ENCODE peak calls at places on chromosomes 4 and X, in seven cellular contexts. M is fibroblast of the aortic adventitia; C is activated CD8-positive, alpha-beta T cell treated with anti-CD3 and anti-CD28 coated beads for 36 hours; W is GM13977; Y is mammary epithelial cell; T is epithelial cell of esophagus; S is spleen. A is an unnamed sample.
A peak's percentile ranks its signal among the peaks of the same experiment; 100 is the strongest.

GRCh38 chr4:88107406-88108107 is 50.9 kb downstream of the ABCG2 start:
- DNase-seq in T (no peak), M (peak; percentile 47), C (no peak), Y (no peak), S (no peak), W (no peak), A (no peak)

GRCh38 chr4:118783887-118784286 is 52.0 kb downstream of the SEC24D start:
- DNase-seq in S (no peak), M (peak; percentile 75), W (no peak), Y (no peak), T (peak; percentile 66), C (no peak), A (no peak)

GRCh38 chr4:8488791-8489369 is 48.3 kb downstream of the TRMT44 start:
- DNase-seq in S (no peak), T (no peak), C (no peak), Y (no peak), W (no peak), M (no peak), A (no peak)

GRCh38 chr4:69060651-69061308 is 35.5 kb upstream of the UGT2B7 start:
- DNase-seq in Y (no peak), M (no peak), T (peak; percentile 21), W (no peak), C (no peak), S (no peak), A (no peak)

GRCh38 chr4:184450045-184450444 is 24.3 kb downstream of the IRF2 start:
- DNase-seq in W (no peak), C (no peak), S (no peak), Y (peak; percentile 39), M (peak; percentile 92), T (peak; percentile 41), A (peak; percentile 62)

GRCh38 chr4:95250544-95251137 is 298.1 kb downstream of the UNC5C start:
- DNase-seq in M (no peak), T (peak; percentile 68), C (no peak), W (no peak), S (no peak), Y (peak; percentile 81), A (no peak)

GRCh38 chrX:3713225-3713936 is at the start of gene PRKX:
- DNase-seq in M (peak; percentile 30), W (peak; percentile 94), Y (peak; percentile 58), S (peak; percentile 94), T (peak; percentile 62), C (peak; percentile 57), A (peak; percentile 15)

GRCh38 chrX:109393859-109394258 is 88.0 kb downstream of the GUCY2F start:
- DNase-seq in M (no peak), S (no peak), W (no peak), C (no peak), Y (peak; percentile 12), T (peak; percentile 9), A (no peak)

GRCh38 chrX:149871940-149872339 is 9.0 kb upstream of the MAGEA8 start:
- DNase-seq in T (peak; percentile 50), C (peak; percentile 79), S (peak; percentile 76), M (no peak), Y (peak; percentile 18), W (peak; percentile 46), A (no peak)

GRCh38 chrX:41923257-41923924 is at the start of gene CASK:
- DNase-seq in M (peak; percentile 86), C (peak; percentile 87), Y (peak; percentile 88), W (peak; percentile 86), S (peak; percentile 96), T (peak; percentile 92), A (peak; percentile 81)

GRCh38 chr4:184417802-184418511 is 56.4 kb downstream of the IRF2 start:
- DNase-seq in M (peak; percentile 72), C (peak; percentile 22), S (no peak), W (peak; percentile 66), Y (peak; percentile 99), T (peak; percentile 98), A (peak; percentile 90)

GRCh38 chr4:54496412-54496811 is 161.3 kb upstream of the KIT start:
- DNase-seq in Y (no peak), W (no peak), C (no peak), T (no peak), M (no peak), S (no peak), A (no peak)

GRCh38 chr4:54497947-54498346 is 159.8 kb upstream of the KIT start:
- DNase-seq in Y (no peak), T (no peak), C (no peak), M (no peak), S (no peak), W (no peak), A (no peak)

GRCh38 chr4:54495641-54496040 is 162.1 kb upstream of the KIT start:
- DNase-seq in C (no peak), S (no peak), Y (no peak), M (no peak), W (no peak), T (no peak), A (no peak)

GRCh38 chr4:54493862-54494261 is 163.9 kb upstream of the KIT start:
- DNase-seq in S (no peak), M (no peak), W (no peak), C (no peak), T (no peak), Y (no peak), A (peak; percentile 4)

DNA sequence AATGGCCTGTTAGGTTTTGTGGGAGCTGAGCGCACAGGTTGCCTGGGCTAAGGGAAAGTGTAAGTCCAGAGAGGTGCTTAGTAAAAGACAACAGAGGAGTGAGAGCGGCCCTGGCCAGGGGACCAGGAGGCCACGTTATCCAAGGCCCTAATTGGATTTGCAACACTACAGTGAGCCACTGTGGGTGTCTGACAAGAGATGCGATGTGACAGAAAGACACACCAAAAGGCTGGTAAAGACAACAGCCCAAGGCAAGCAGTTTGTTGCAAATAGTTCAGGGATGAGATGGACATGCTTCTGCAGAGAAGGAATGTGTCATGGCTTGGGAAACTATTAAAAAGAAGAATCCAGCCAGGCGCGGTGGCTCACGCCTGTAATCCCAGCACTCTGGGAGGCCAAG is 162.7 kb upstream of the KIT start:
- DNase-seq in W (no peak), S (no peak), Y (peak; percentile 38), M (no peak), T (peak; percentile 72), C (no peak), A (peak; percentile 62)
- TF ChIP-seq CTCF in W (no peak), S (no peak), Y (no peak), M (no peak), T (no peak), C (no peak), A (no peak)

GRCh38 chrX:67545772-67546495 is 2.1 kb downstream of the AR start:
- DNase-seq in T (peak; percentile 11), W (no peak), M (peak; percentile 27), Y (no peak), C (no peak), S (peak; percentile 77), A (no peak)

GRCh38 chrX:67544281-67544680 is 460 bp downstream of the AR start:
- DNase-seq in Y (no peak), S (no peak), W (no peak), M (peak; percentile 46), C (no peak), T (no peak), A (no peak)

GRCh38 chrX:67546496-67547423 is 2.9 kb downstream of the AR start:
- DNase-seq in Y (no peak), S (no peak), T (no peak), W (no peak), C (no peak), M (peak; percentile 22), A (no peak)

GRCh38 chrX:67543818-67544217 is at the start of gene AR:
- DNase-seq in T (no peak), M (peak; percentile 67), W (no peak), C (no peak), S (peak; percentile 75), Y (no peak), A (peak; percentile 64)

DNA sequence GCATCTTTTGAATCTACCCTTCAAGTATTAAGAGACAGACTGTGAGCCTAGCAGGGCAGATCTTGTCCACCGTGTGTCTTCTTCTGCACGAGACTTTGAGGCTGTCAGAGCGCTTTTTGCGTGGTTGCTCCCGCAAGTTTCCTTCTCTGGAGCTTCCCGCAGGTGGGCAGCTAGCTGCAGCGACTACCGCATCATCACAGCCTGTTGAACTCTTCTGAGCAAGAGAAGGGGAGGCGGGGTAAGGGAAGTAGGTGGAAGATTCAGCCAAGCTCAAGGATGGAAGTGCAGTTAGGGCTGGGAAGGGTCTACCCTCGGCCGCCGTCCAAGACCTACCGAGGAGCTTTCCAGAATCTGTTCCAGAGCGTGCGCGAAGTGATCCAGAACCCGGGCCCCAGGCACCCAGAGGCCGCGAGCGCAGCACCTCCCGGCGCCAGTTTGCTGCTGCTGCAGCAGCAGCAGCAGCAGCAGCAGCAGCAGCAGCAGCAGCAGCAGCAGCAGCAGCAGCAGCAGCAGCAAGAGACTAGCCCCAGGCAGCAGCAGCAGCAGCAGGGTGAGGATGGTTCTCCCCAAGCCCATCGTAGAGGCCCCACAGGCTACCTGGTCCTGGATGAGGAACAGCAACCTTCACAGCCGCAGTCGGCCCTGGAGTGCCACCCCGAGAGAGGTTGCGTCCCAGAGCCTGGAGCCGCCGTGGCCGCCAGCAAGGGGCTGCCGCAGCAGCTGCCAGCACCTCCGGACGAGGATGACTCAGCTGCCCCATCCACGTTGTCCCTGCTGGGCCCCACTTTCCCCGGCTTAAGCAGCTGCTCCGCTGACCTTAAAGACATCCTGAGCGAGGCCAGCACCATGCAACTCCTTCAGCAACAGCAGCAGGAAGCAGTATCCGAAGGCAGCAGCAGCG is 1.3 kb downstream of the AR start:
- DNase-seq in C (no peak), Y (no peak), S (peak; percentile 69), T (no peak), W (no peak), M (peak; percentile 40), A (peak; percentile 38)
- TF ChIP-seq CTCF in C (no peak), Y (no peak), S (no peak), T (no peak), W (no peak), M (no peak), A (no peak)

DNA sequence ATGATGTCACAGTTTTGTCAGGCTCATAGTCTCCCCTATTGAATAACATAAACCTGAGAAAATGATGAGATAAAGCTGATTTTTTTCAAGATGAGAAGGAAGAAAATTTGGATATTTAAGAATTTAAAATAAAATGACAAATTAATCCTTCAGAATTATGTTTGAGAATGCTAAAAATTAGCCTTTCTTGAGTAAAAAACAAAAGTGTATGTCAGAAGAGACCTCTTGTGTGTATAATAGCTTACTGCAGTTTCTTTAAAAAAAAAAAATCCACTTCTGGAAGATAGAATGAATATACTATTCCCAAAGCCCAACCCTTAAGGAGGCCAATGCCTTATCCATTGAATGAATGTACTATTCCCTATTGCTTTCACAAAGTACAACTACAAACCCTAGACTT is 281.7 kb downstream of the RAPGEF2 start:
- DNase-seq in S (no peak), Y (no peak), W (no peak), C (no peak), M (peak; percentile 32), T (no peak), A (no peak)
- TF ChIP-seq CTCF in S (no peak), Y (peak; percentile 24), W (no peak), C (no peak), M (peak; percentile 31), T (no peak), A (peak; percentile 67)

GRCh38 chrX:39859991-39860861 is 237.5 kb downstream of the BCOR start:
- DNase-seq in S (no peak), W (peak; percentile 67), Y (peak; percentile 57), M (peak; percentile 72), C (peak; percentile 94), T (peak; percentile 59), A (peak; percentile 44)
- TF ChIP-seq CTCF in S (no peak), W (no peak), Y (no peak), M (no peak), C (no peak), T (no peak), A (no peak)

DNA sequence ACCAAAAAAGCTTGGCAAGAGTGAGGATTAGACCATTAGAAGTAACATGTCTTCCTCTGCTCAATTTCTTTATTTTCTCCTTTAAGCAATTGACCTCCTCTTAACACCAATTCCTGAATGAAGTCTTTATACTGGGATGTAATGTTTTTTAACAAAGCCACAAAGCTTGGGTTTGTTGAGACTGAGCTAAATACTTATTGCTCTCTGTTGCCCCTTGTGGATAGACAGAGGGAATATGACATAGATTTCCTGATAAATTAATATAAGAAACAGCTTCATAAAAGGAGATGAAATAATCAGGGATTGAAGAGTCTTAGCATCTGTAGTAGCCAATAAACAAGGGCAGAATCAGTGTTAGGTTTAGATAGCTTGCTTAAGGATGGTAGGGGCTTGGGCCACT is 57.6 kb downstream of the CCDC160 start:
- DNase-seq in M (peak; percentile 4), C (no peak), Y (no peak), S (no peak), W (no peak), T (peak; percentile 11), A (no peak)
- TF ChIP-seq CTCF in M (peak; percentile 42), C (no peak), Y (peak; percentile 48), S (no peak), W (no peak), T (peak; percentile 32), A (peak; percentile 41)